ENCODE peak calls at places on chromosome 1, in nine cellular contexts. N, A, Q, Y, Z, W, R, P and D are unnamed samples.

GRCh38 chr1:111480682-111481081 is 6.9 kb downstream of the C1orf162 start:
- DNase-seq in N (no peak), A (no peak), Q (no peak), Y (no peak), Z (no peak), W (no peak), R (no peak), P (no peak), D (no peak)

GRCh38 chr1:245154429-245155185 is at the start of gene KIF26B:
- DNase-seq in N (peak; percentile 41), A (no peak), Q (no peak), Y (no peak), Z (peak; percentile 27), W (peak; percentile 50), R (peak; percentile 82), P (no peak), D (peak; percentile 71)

GRCh38 chr1:77280962-77281361 is 857 bp upstream of the AK5 start:
- DNase-seq in N (no peak), A (no peak), Q (no peak), Y (no peak), Z (no peak), W (no peak), R (no peak), P (no peak), D (no peak)

GRCh38 chr1:239308701-239309333 is 77.6 kb upstream of the CHRM3 start:
- DNase-seq in N (peak; percentile 28), A (no peak), Q (no peak), Y (peak; percentile 5), Z (no peak), W (no peak), R (peak; percentile 7), P (peak; percentile 36), D (peak; percentile 13)

GRCh38 chr1:241375906-241376305 is 18.9 kb upstream of the RGS7 start:
- DNase-seq in N (no peak), A (no peak), Q (no peak), Y (no peak), Z (no peak), W (no peak), R (no peak), P (no peak), D (no peak)

GRCh38 chr1:53498555-53499142 is 39.5 kb downstream of the DMRTB1 start:
- DNase-seq in N (no peak), A (no peak), Q (no peak), Y (no peak), Z (no peak), W (peak; percentile 49), R (peak; percentile 36), P (no peak), D (peak; percentile 43)

GRCh38 chr1:156106624-156107488 is 7.7 kb upstream of the LMNA start:
- DNase-seq in N (no peak), A (no peak), Q (no peak), Y (no peak), Z (no peak), W (peak; percentile 40), R (peak; percentile 71), P (no peak), D (no peak)

GRCh38 chr1:10105484-10105883 is 72.7 kb downstream of the UBE4B start:
- DNase-seq in N (no peak), A (no peak), Q (no peak), Y (no peak), Z (no peak), W (no peak), R (no peak), P (no peak), D (no peak)

GRCh38 chr1:52423771-52424170 is 19.4 kb downstream of the PRPF38A start:
- DNase-seq in N (no peak), A (peak; percentile 58), Q (no peak), Y (peak; percentile 52), Z (peak; percentile 69), W (no peak), R (no peak), P (no peak), D (no peak)